ENCODE peak calls at places on chromosome 16, in ten cellular contexts. Z is effector CD4-positive, alpha-beta T cell; D is osteoblast; K is NCI-H2029; X is activated CD4-positive, alpha-beta T cell treated with anti-CD3 and anti-CD28 coated beads, Interleukin-2, amount 50 U/mL, for 1 hour; P is NCI-H774; H is activated effector memory CD4-positive, alpha-beta T cell treated with anti-CD3 and anti-CD28 coated beads, Interleukin-2, amount 50 U/mL, for 16 hours; S is AG08395; L is choroid plexus epithelial cell; J is activated naive CD4-positive, alpha-beta T cell treated with anti-CD3 and anti-CD28 coated beads, Interleukin-2, amount 10 ng/mL, durations not matched to agents 7 days and 5 days. C is an unnamed sample.

GRCh38 chr16:31010943-31011342 is 505 bp upstream of the STX1B start:
- DNase-seq in Z (no peak), D (peak), K (no peak), X (no peak), P (no peak), H (no peak), S (no peak), L (no peak), J (no peak), C (no peak)

GRCh38 chr16:24737391-24737871 is 8.0 kb downstream of the TNRC6A start:
- DNase-seq in Z (no peak), D (peak), K (no peak), X (no peak), P (no peak), H (no peak), S (peak), L (peak), J (no peak), C (peak)

GRCh38 chr16:23504076-23504452 is 6.2 kb downstream of the GGA2 start:
- DNase-seq in Z (no peak), D (peak), K (no peak), X (no peak), P (no peak), H (no peak), S (peak), L (peak), J (no peak), C (peak)

GRCh38 chr16:57371494-57372371 is 557 bp upstream of the CX3CL1 start:
- DNase-seq in Z (no peak), D (peak), K (no peak), X (no peak), P (no peak), H (no peak), S (no peak), L (no peak), J (no peak), C (no peak)

GRCh38 chr16:11204513-11205047 is 51.4 kb downstream of the SOCS1 start:
- DNase-seq in Z (no peak), D (peak), K (no peak), X (no peak), P (no peak), H (no peak), S (no peak), L (no peak), J (no peak), C (no peak)

GRCh38 chr16:83923581-83924365 is 24.9 kb downstream of the MLYCD start:
- DNase-seq in Z (no peak), D (peak), K (no peak), X (no peak), P (no peak), H (no peak), S (no peak), L (no peak), J (no peak), C (no peak)

GRCh38 chr16:77183137-77183536 is 7.9 kb upstream of the MON1B start:
- DNase-seq in Z (no peak), D (no peak), K (no peak), X (no peak), P (no peak), H (no peak), S (no peak), L (peak), J (no peak), C (no peak)

GRCh38 chr16:87086156-87086555 is 231.0 kb downstream of the C16orf95 start:
- DNase-seq in Z (no peak), D (peak), K (no peak), X (no peak), P (no peak), H (no peak), S (peak), L (peak), J (no peak), C (peak)

GRCh38 chr16:53899471-53899870 is 195.5 kb downstream of the FTO start:
- DNase-seq in Z (no peak), D (no peak), K (no peak), X (no peak), P (no peak), H (no peak), S (no peak), L (peak), J (no peak), C (no peak)

GRCh38 chr16:29730649-29731048 is 15.1 kb downstream of the C16orf54 start:
- DNase-seq in Z (no peak), D (no peak), K (no peak), X (no peak), P (no peak), H (no peak), S (no peak), L (no peak), J (no peak), C (no peak)

GRCh38 chr16:1124795-1125194 is 28.1 kb upstream of the CACNA1H start:
- DNase-seq in Z (no peak), D (no peak), K (no peak), X (no peak), P (no peak), H (no peak), S (no peak), L (no peak), J (no peak), C (no peak)

GRCh38 chr16:2487517-2487842 is 12.6 kb downstream of the TBC1D24 start:
- DNase-seq in Z (no peak), D (no peak), K (no peak), X (no peak), P (no peak), H (no peak), S (no peak), L (no peak), J (no peak), C (no peak)

GRCh38 chr16:78513838-78514237 is 414.4 kb downstream of the WWOX start:
- DNase-seq in Z (no peak), D (no peak), K (no peak), X (no peak), P (no peak), H (no peak), S (no peak), L (no peak), J (no peak), C (no peak)

GRCh38 chr16:71460246-71460645 is 1.8 kb downstream of the ZNF23 start:
- DNase-seq in Z (no peak), D (no peak), K (no peak), X (no peak), P (no peak), H (no peak), S (peak), L (peak), J (no peak), C (peak)

GRCh38 chr16:90048347-90048722 is 28.8 kb downstream of the PRDM7 start:
- DNase-seq in Z (no peak), D (peak), K (no peak), X (no peak), P (no peak), H (no peak), S (no peak), L (no peak), J (no peak), C (no peak)